ENCODE peak calls at places on chromosomes 7 and 10, in five cellular contexts. One of them, this sample, is unnamed.

GRCh38 chr10:123847686-123848432 is 43.7 kb downstream of the CPXM2 start:
- DNase-seq in body of pancreas: no peak
- DNase-seq in right atrium auricular region: no peak
- DNase-seq in HCT116: no peak
- DNase-seq in AG04450: no peak
- DNase-seq in this sample: no peak

GRCh38 chr10:75428434-75429158 is 2.8 kb upstream of the LRMDA start:
- DNase-seq in body of pancreas: no peak
- DNase-seq in AG04450: no peak
- DNase-seq in HCT116: no peak
- DNase-seq in right atrium auricular region: no peak
- DNase-seq in this sample: no peak

GRCh38 chr7:2107386-2108085 is 125.2 kb downstream of the MAD1L1 start:
- DNase-seq in AG04450: no peak
- DNase-seq in HCT116: no peak
- DNase-seq in right atrium auricular region: no peak
- DNase-seq in body of pancreas: no peak
- DNase-seq in this sample: no peak

GRCh38 chr7:70694909-70695803 is 436.8 kb upstream of the GALNT17 start:
- DNase-seq in body of pancreas: peak; percentile 17
- DNase-seq in AG04450: no peak
- DNase-seq in HCT116: no peak
- DNase-seq in right atrium auricular region: no peak
- DNase-seq in this sample: no peak

GRCh38 chr10:132443605-132443997 is 46.6 kb downstream of the PWWP2B start:
- DNase-seq in HCT116: no peak
- DNase-seq in AG04450: no peak
- DNase-seq in right atrium auricular region: no peak
- DNase-seq in body of pancreas: no peak
- DNase-seq in this sample: no peak

GRCh38 chr7:16585540-16585939 is 58.9 kb downstream of the LRRC72 start:
- DNase-seq in HCT116: no peak
- DNase-seq in AG04450: no peak
- DNase-seq in right atrium auricular region: no peak
- DNase-seq in body of pancreas: no peak
- DNase-seq in this sample: no peak

GRCh38 chr7:85074992-85075391 is 111.9 kb downstream of the SEMA3D start:
- DNase-seq in HCT116: no peak
- DNase-seq in right atrium auricular region: no peak
- DNase-seq in AG04450: no peak
- DNase-seq in body of pancreas: no peak
- DNase-seq in this sample: no peak

GRCh38 chr10:4512557-4513286 is 313.3 kb upstream of the AKR1E2 start:
- DNase-seq in HCT116: peak; percentile 36
- DNase-seq in AG04450: peak; percentile 49
- DNase-seq in body of pancreas: no peak
- DNase-seq in right atrium auricular region: peak; percentile 67
- DNase-seq in this sample: no peak

DNA sequence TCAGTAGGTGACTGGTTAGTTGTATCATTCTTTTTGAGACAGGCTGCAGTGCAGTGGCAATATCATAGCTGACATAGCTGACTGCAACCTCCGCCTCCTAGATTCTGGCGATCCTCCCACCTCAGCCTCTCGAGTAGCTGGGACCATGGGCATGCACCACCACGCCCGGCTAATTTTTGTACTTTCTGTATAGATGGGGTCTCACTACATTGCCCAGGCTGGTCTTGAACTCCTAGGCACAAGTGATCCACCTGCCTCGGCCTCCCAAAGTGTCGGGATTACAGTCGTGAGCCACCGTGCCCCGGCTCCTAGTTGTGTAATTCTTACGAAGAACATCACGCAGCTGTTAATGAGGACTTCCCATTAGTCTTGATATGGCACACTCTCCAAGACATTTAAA is 123.4 kb upstream of the VKORC1L1 start:
- DNase-seq in HCT116: no peak
- DNase-seq in AG04450: no peak
- DNase-seq in body of pancreas: no peak
- DNase-seq in right atrium auricular region: no peak
- DNase-seq in this sample: no peak
- H3K4me3 ChIP-seq in HCT116: peak overlapping the region; percentile 97
- H3K4me3 ChIP-seq in AG04450: no peak overlapping the region
- H3K4me3 ChIP-seq in body of pancreas: no peak overlapping the region
- H3K4me3 ChIP-seq in right atrium auricular region: no peak overlapping the region
- H3K4me3 ChIP-seq in this sample: peak overlapping the region; percentile 82

DNA sequence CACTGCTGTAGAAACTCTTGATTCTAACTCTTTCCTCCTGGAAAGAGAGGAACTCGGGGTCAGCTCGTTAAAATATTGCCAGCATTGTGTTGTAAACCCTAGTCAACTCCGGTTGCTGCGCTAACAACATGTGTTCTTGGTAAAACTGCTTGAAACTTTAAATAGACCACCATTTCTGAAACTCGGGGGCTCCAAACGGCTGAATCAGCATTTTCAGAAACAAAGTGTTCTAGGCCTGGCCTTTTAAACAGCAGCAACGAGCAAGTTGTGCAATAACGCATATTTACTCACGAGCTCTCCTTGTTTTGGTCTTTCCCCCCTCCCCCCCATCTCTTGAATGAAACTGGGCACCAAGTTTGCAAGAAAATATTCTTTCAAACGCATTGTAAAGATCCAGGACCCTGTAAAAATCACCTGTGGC is 9.2 kb upstream of the GRB10 start:
- DNase-seq in body of pancreas: no peak
- DNase-seq in HCT116: no peak
- DNase-seq in AG04450: no peak
- DNase-seq in right atrium auricular region: no peak
- DNase-seq in this sample: no peak
- H3K4me3 ChIP-seq in body of pancreas: peak overlapping the region; percentile 66
- H3K4me3 ChIP-seq in HCT116: peak overlapping the region; percentile 56
- H3K4me3 ChIP-seq in AG04450: peak overlapping the region; percentile 78
- H3K4me3 ChIP-seq in right atrium auricular region: peak overlapping the region; percentile 56
- H3K4me3 ChIP-seq in this sample: peak overlapping the region; percentile 88

GRCh38 chr7:101129603-101130117 is 2.8 kb downstream of the SERPINE1 start:
- DNase-seq in body of pancreas: no peak
- DNase-seq in right atrium auricular region: no peak
- DNase-seq in HCT116: no peak
- DNase-seq in AG04450: no peak
- DNase-seq in this sample: no peak
- H3K4me3 ChIP-seq in body of pancreas: no peak overlapping the region
- H3K4me3 ChIP-seq in right atrium auricular region: no peak overlapping the region
- H3K4me3 ChIP-seq in HCT116: no peak overlapping the region
- H3K4me3 ChIP-seq in AG04450: peak overlapping the region; percentile 31
- H3K4me3 ChIP-seq in this sample: no peak overlapping the region

DNA sequence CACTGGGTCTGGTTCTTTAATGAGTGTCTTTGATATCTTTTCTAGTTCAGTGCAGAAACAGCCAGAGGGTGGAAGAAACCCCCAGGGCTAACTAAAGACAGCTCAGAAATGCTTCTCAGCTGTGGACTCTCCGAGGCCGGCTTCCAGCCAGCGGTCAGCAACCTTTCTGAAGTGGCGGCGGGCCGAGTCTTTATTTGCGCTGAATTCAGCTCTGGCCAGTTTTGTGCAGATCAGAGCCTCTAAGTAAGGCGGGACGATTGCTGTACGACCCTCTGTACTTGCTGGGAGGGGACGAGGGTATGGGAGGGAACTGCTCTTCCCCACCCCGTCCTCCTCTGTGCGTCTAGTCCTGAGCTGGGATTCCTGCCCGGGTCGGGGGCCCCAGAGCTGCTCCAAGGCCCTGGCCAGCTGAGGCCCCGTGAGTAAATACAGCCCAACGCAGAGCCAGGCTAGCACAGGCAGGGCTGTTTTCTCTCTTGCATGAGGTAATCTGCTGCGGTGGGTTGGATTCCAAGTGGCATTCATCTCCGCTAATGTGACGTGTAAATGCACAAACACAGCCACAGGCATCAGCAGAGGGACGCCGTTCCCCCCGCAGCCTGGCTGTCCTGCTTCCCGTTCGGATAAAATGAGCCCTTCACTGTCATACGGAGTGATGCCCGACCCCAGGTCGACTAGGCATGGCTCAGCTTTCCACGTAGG is 159.7 kb downstream of the PIP4K2A start:
- DNase-seq in HCT116: no peak
- DNase-seq in right atrium auricular region: peak; percentile 86
- DNase-seq in body of pancreas: peak; percentile 37
- DNase-seq in AG04450: peak; percentile 68
- DNase-seq in this sample: peak; percentile 80
- H3K4me3 ChIP-seq in HCT116: no peak overlapping the region
- H3K4me3 ChIP-seq in right atrium auricular region: no peak overlapping the region
- H3K4me3 ChIP-seq in body of pancreas: no peak overlapping the region
- H3K4me3 ChIP-seq in AG04450: peak overlapping the region; percentile 36
- H3K4me3 ChIP-seq in this sample: peak overlapping the region; percentile 63

GRCh38 chr7:100655908-100656674 is at the start of gene ACTL6B:
- DNase-seq in body of pancreas: peak; percentile 68
- DNase-seq in HCT116: no peak
- DNase-seq in right atrium auricular region: no peak
- DNase-seq in AG04450: no peak
- DNase-seq in this sample: no peak
- H3K4me3 ChIP-seq in body of pancreas: no peak within 1 kb of the TSS
- H3K4me3 ChIP-seq in HCT116: no peak within 1 kb of the TSS
- H3K4me3 ChIP-seq in right atrium auricular region: no peak within 1 kb of the TSS
- H3K4me3 ChIP-seq in AG04450: no peak within 1 kb of the TSS
- H3K4me3 ChIP-seq in this sample: peak within 1 kb of the TSS; percentile 34

DNA sequence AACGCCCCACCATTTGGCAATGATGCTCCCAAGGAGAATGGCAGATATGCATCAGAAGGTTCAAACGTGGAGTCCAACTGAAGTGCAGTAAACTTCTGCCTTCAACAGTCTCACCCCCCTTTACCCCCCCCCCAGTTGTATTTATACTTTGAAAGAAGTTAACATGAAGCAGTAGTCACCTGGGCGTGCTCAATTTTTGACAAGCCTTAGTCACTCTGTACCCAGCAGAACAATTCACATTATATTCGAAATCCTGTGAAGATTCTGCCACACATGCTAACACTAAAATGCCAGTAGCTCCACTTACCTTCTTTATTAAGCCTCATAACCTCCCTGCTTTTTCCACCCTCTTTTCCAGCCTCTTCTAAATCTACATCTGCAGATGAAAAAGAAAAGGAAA is 894 bp downstream of the ATXN7L1 start:
- DNase-seq in HCT116: no peak
- DNase-seq in AG04450: no peak
- DNase-seq in body of pancreas: no peak
- DNase-seq in right atrium auricular region: no peak
- DNase-seq in this sample: no peak
- H3K4me3 ChIP-seq in HCT116: peak overlapping the region; percentile 92
- H3K4me3 ChIP-seq in AG04450: peak overlapping the region; percentile 82
- H3K4me3 ChIP-seq in body of pancreas: peak overlapping the region; percentile 75
- H3K4me3 ChIP-seq in right atrium auricular region: peak overlapping the region; percentile 73
- H3K4me3 ChIP-seq in this sample: peak overlapping the region; percentile 98

DNA sequence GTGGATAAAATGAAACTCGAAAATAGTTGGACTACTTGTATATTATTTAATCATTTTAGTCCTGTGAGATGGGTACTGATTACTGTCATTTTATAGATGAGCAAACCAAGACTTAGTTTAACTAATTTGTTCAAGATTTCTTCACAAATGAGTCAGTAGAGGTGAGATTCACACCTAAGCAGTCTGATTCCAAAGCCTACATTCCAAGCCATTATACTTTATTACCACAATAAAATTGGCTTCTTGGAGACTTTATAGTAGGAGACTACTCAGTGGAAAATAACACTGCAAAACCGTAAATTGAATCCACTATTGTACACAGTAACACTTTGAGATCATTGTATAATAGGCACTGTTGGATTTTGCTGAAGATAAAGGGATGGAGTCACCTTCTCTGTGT is 2.2 kb downstream of the PHTF2 start:
- DNase-seq in HCT116: no peak
- DNase-seq in body of pancreas: no peak
- DNase-seq in AG04450: no peak
- DNase-seq in right atrium auricular region: no peak
- DNase-seq in this sample: no peak
- H3K4me3 ChIP-seq in HCT116: no peak overlapping the region
- H3K4me3 ChIP-seq in body of pancreas: no peak overlapping the region
- H3K4me3 ChIP-seq in AG04450: no peak overlapping the region
- H3K4me3 ChIP-seq in right atrium auricular region: no peak overlapping the region
- H3K4me3 ChIP-seq in this sample: no peak overlapping the region

DNA sequence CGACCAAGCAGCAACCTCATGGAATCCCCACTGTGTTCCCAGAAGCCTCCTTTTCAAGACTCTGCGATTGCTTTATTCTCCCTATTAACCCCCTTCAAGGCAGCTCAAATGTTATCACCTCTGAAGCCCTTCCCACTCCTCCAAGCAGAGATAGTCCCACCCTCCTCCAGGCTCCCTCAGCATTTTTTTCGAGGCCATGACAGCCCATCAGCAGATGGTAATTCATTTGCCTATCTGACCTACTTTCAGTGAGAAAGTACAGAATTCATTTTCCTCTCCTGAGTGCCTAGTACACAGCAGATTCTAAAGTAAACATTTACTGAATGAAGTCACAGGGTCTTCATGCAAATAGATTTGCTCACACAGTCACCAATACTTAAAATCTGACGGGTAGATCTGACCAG is 47.8 kb downstream of the HERPUD2 start:
- DNase-seq in HCT116: no peak
- DNase-seq in AG04450: no peak
- DNase-seq in right atrium auricular region: no peak
- DNase-seq in body of pancreas: peak; percentile 49
- DNase-seq in this sample: no peak
- H3K4me3 ChIP-seq in HCT116: no peak overlapping the region
- H3K4me3 ChIP-seq in AG04450: no peak overlapping the region
- H3K4me3 ChIP-seq in right atrium auricular region: no peak overlapping the region
- H3K4me3 ChIP-seq in body of pancreas: no peak overlapping the region
- H3K4me3 ChIP-seq in this sample: no peak overlapping the region